ENCODE peak calls at places on chromosomes 7 and 10, in six cellular contexts. One of them, this sample, is unnamed.

GRCh38 chr10:60629332-60629731 is 148.9 kb upstream of the CDK1 start:
- DNase-seq in bronchial epithelial cell: no peak
- DNase-seq in lung: no peak
- DNase-seq in fibroblast of lung: no peak
- DNase-seq in body of pancreas: no peak
- DNase-seq in fibroblast of pulmonary artery: no peak
- DNase-seq in this sample: no peak

GRCh38 chr7:101099969-101100781 is 14.9 kb downstream of the TRIM56 start:
- DNase-seq in bronchial epithelial cell: peak
- DNase-seq in lung: peak
- DNase-seq in fibroblast of lung: peak
- DNase-seq in body of pancreas: peak
- DNase-seq in fibroblast of pulmonary artery: peak
- DNase-seq in this sample: peak

GRCh38 chr10:131560166-131560565 is 248.6 kb upstream of the TCERG1L start:
- DNase-seq in bronchial epithelial cell: no peak
- DNase-seq in lung: no peak
- DNase-seq in fibroblast of lung: no peak
- DNase-seq in body of pancreas: no peak
- DNase-seq in fibroblast of pulmonary artery: no peak
- DNase-seq in this sample: no peak

GRCh38 chr10:113644185-113645120 is 19.4 kb downstream of the NRAP start:
- DNase-seq in bronchial epithelial cell: peak
- DNase-seq in lung: no peak
- DNase-seq in fibroblast of lung: peak
- DNase-seq in body of pancreas: no peak
- DNase-seq in fibroblast of pulmonary artery: peak
- DNase-seq in this sample: peak

GRCh38 chr10:132826524-132827422 is 40.8 kb upstream of the NKX6-2 start:
- DNase-seq in bronchial epithelial cell: no peak
- DNase-seq in lung: no peak
- DNase-seq in fibroblast of lung: no peak
- DNase-seq in body of pancreas: no peak
- DNase-seq in fibroblast of pulmonary artery: no peak
- DNase-seq in this sample: no peak

GRCh38 chr7:135249901-135250300 is 16.3 kb downstream of the STRA8 start:
- DNase-seq in bronchial epithelial cell: no peak
- DNase-seq in lung: no peak
- DNase-seq in fibroblast of lung: no peak
- DNase-seq in body of pancreas: no peak
- DNase-seq in fibroblast of pulmonary artery: no peak
- DNase-seq in this sample: no peak

GRCh38 chr7:76071316-76072242 is 23.7 kb downstream of the MDH2 start:
- DNase-seq in bronchial epithelial cell: no peak
- DNase-seq in lung: no peak
- DNase-seq in fibroblast of lung: peak
- DNase-seq in body of pancreas: peak
- DNase-seq in fibroblast of pulmonary artery: peak
- DNase-seq in this sample: no peak

GRCh38 chr7:13979671-13980438 is 9.6 kb downstream of the ETV1 start:
- DNase-seq in bronchial epithelial cell: peak
- DNase-seq in lung: no peak
- DNase-seq in fibroblast of lung: peak
- DNase-seq in body of pancreas: no peak
- DNase-seq in fibroblast of pulmonary artery: peak
- DNase-seq in this sample: peak

GRCh38 chr10:29057712-29058426 is 231.0 kb upstream of the LYZL1 start:
- DNase-seq in bronchial epithelial cell: no peak
- DNase-seq in lung: no peak
- DNase-seq in fibroblast of lung: peak
- DNase-seq in body of pancreas: peak
- DNase-seq in fibroblast of pulmonary artery: peak
- DNase-seq in this sample: peak

GRCh38 chr10:24305551-24306506 is 96.9 kb downstream of the KIAA1217 start:
- DNase-seq in bronchial epithelial cell: no peak
- DNase-seq in lung: no peak
- DNase-seq in fibroblast of lung: peak
- DNase-seq in body of pancreas: no peak
- DNase-seq in fibroblast of pulmonary artery: peak
- DNase-seq in this sample: no peak

GRCh38 chr7:111137296-111138195 is 46.6 kb downstream of the LRRN3 start:
- DNase-seq in bronchial epithelial cell: peak
- DNase-seq in lung: no peak
- DNase-seq in fibroblast of lung: peak
- DNase-seq in body of pancreas: no peak
- DNase-seq in fibroblast of pulmonary artery: peak
- DNase-seq in this sample: peak

GRCh38 chr7:29289156-29290021 is 94.8 kb downstream of the CHN2 start:
- DNase-seq in bronchial epithelial cell: no peak
- DNase-seq in lung: no peak
- DNase-seq in fibroblast of lung: peak
- DNase-seq in body of pancreas: peak
- DNase-seq in fibroblast of pulmonary artery: peak
- DNase-seq in this sample: peak

GRCh38 chr7:1893025-1893424 is 222.9 kb downstream of the ELFN1 start:
- DNase-seq in bronchial epithelial cell: no peak
- DNase-seq in lung: no peak
- DNase-seq in fibroblast of lung: no peak
- DNase-seq in body of pancreas: no peak
- DNase-seq in fibroblast of pulmonary artery: no peak
- DNase-seq in this sample: no peak

GRCh38 chr7:136677456-136678365 is 190.7 kb upstream of the CHRM2 start:
- DNase-seq in bronchial epithelial cell: peak
- DNase-seq in lung: no peak
- DNase-seq in fibroblast of lung: peak
- DNase-seq in body of pancreas: no peak
- DNase-seq in fibroblast of pulmonary artery: peak
- DNase-seq in this sample: peak

GRCh38 chr7:28358423-28358868 is 53.9 kb upstream of the CREB5 start:
- DNase-seq in bronchial epithelial cell: peak
- DNase-seq in lung: no peak
- DNase-seq in fibroblast of lung: peak
- DNase-seq in body of pancreas: no peak
- DNase-seq in fibroblast of pulmonary artery: peak
- DNase-seq in this sample: peak

GRCh38 chr7:28348631-28349030 is 63.7 kb upstream of the CREB5 start:
- DNase-seq in bronchial epithelial cell: no peak
- DNase-seq in lung: no peak
- DNase-seq in fibroblast of lung: no peak
- DNase-seq in body of pancreas: peak
- DNase-seq in fibroblast of pulmonary artery: no peak
- DNase-seq in this sample: peak

GRCh38 chr10:32298066-32298812 is 48.7 kb downstream of the EPC1 start:
- DNase-seq in bronchial epithelial cell: peak
- DNase-seq in lung: no peak
- DNase-seq in fibroblast of lung: peak
- DNase-seq in body of pancreas: no peak
- DNase-seq in fibroblast of pulmonary artery: peak
- DNase-seq in this sample: peak

GRCh38 chr10:97673736-97674525 is 13.1 kb downstream of the AVPI1 start:
- DNase-seq in bronchial epithelial cell: peak
- DNase-seq in lung: no peak
- DNase-seq in fibroblast of lung: peak
- DNase-seq in body of pancreas: no peak
- DNase-seq in fibroblast of pulmonary artery: peak
- DNase-seq in this sample: peak

GRCh38 chr7:114086906-114087651 is 168.3 kb upstream of the PPP1R3A start:
- DNase-seq in bronchial epithelial cell: no peak
- DNase-seq in lung: no peak
- DNase-seq in fibroblast of lung: peak
- DNase-seq in body of pancreas: peak
- DNase-seq in fibroblast of pulmonary artery: peak
- DNase-seq in this sample: no peak

GRCh38 chr7:155276800-155277375 is 20.8 kb upstream of the INSIG1 start:
- DNase-seq in bronchial epithelial cell: no peak
- DNase-seq in lung: no peak
- DNase-seq in fibroblast of lung: no peak
- DNase-seq in body of pancreas: peak
- DNase-seq in fibroblast of pulmonary artery: no peak
- DNase-seq in this sample: no peak

GRCh38 chr7:51067757-51068156 is 248.9 kb downstream of the COBL start:
- DNase-seq in bronchial epithelial cell: peak
- DNase-seq in lung: peak
- DNase-seq in fibroblast of lung: peak
- DNase-seq in body of pancreas: peak
- DNase-seq in fibroblast of pulmonary artery: peak
- DNase-seq in this sample: peak

GRCh38 chr7:106772655-106773108 is 92.4 kb upstream of the PIK3CG start:
- DNase-seq in bronchial epithelial cell: peak
- DNase-seq in lung: no peak
- DNase-seq in fibroblast of lung: peak
- DNase-seq in body of pancreas: no peak
- DNase-seq in fibroblast of pulmonary artery: peak
- DNase-seq in this sample: peak

GRCh38 chr7:75650671-75651070 is 88.1 kb downstream of the HIP1 start:
- DNase-seq in bronchial epithelial cell: no peak
- DNase-seq in lung: peak
- DNase-seq in fibroblast of lung: no peak
- DNase-seq in body of pancreas: peak
- DNase-seq in fibroblast of pulmonary artery: no peak
- DNase-seq in this sample: no peak

GRCh38 chr10:102450374-102451104 is 804 bp downstream of the C10orf95 start:
- DNase-seq in bronchial epithelial cell: peak
- DNase-seq in lung: peak
- DNase-seq in fibroblast of lung: peak
- DNase-seq in body of pancreas: peak
- DNase-seq in fibroblast of pulmonary artery: peak
- DNase-seq in this sample: peak

GRCh38 chr7:27873981-27874957 is 134.3 kb downstream of the TAX1BP1 start:
- DNase-seq in bronchial epithelial cell: no peak
- DNase-seq in lung: peak
- DNase-seq in fibroblast of lung: peak
- DNase-seq in body of pancreas: peak
- DNase-seq in fibroblast of pulmonary artery: peak
- DNase-seq in this sample: peak

GRCh38 chr7:5643280-5643679 is 138.2 kb downstream of the RNF216 start:
- DNase-seq in bronchial epithelial cell: peak
- DNase-seq in lung: no peak
- DNase-seq in fibroblast of lung: no peak
- DNase-seq in body of pancreas: peak
- DNase-seq in fibroblast of pulmonary artery: peak
- DNase-seq in this sample: peak

GRCh38 chr10:113228570-113228969 is 278.5 kb downstream of the TCF7L2 start:
- DNase-seq in bronchial epithelial cell: no peak
- DNase-seq in lung: no peak
- DNase-seq in fibroblast of lung: peak
- DNase-seq in body of pancreas: no peak
- DNase-seq in fibroblast of pulmonary artery: peak
- DNase-seq in this sample: peak

GRCh38 chr7:121741896-121742295 is 131.1 kb upstream of the PTPRZ1 start:
- DNase-seq in bronchial epithelial cell: peak
- DNase-seq in lung: no peak
- DNase-seq in fibroblast of lung: no peak
- DNase-seq in body of pancreas: no peak
- DNase-seq in fibroblast of pulmonary artery: peak
- DNase-seq in this sample: peak

GRCh38 chr10:111142082-111142481 is 65.3 kb downstream of the ADRA2A start:
- DNase-seq in bronchial epithelial cell: no peak
- DNase-seq in lung: no peak
- DNase-seq in fibroblast of lung: no peak
- DNase-seq in body of pancreas: no peak
- DNase-seq in fibroblast of pulmonary artery: no peak
- DNase-seq in this sample: no peak
- TF ChIP-seq CTCF in bronchial epithelial cell: no peak
- TF ChIP-seq CTCF in lung: no peak
- TF ChIP-seq CTCF in fibroblast of lung: no peak
- TF ChIP-seq CTCF in body of pancreas: no peak
- TF ChIP-seq CTCF in fibroblast of pulmonary artery: no peak
- TF ChIP-seq CTCF in this sample: no peak

GRCh38 chr10:75401569-75402485 is at the start of gene ZNF503:
- DNase-seq in bronchial epithelial cell: peak
- DNase-seq in lung: peak
- DNase-seq in fibroblast of lung: peak
- DNase-seq in body of pancreas: peak
- DNase-seq in fibroblast of pulmonary artery: peak
- DNase-seq in this sample: peak
- TF ChIP-seq CTCF in bronchial epithelial cell: peak
- TF ChIP-seq CTCF in lung: no peak
- TF ChIP-seq CTCF in fibroblast of lung: peak
- TF ChIP-seq CTCF in body of pancreas: no peak
- TF ChIP-seq CTCF in fibroblast of pulmonary artery: peak
- TF ChIP-seq CTCF in this sample: no peak

GRCh38 chr10:124872681-124873080 is 69.2 kb upstream of the ZRANB1 start:
- DNase-seq in bronchial epithelial cell: no peak
- DNase-seq in lung: no peak
- DNase-seq in fibroblast of lung: no peak
- DNase-seq in body of pancreas: no peak
- DNase-seq in fibroblast of pulmonary artery: no peak
- DNase-seq in this sample: no peak

GRCh38 chr10:124878457-124878739 is 63.5 kb upstream of the ZRANB1 start:
- DNase-seq in bronchial epithelial cell: no peak
- DNase-seq in lung: no peak
- DNase-seq in fibroblast of lung: no peak
- DNase-seq in body of pancreas: no peak
- DNase-seq in fibroblast of pulmonary artery: no peak
- DNase-seq in this sample: no peak

GRCh38 chr10:124870854-124871425 is 69.3 kb downstream of the ABRAXAS2 start:
- DNase-seq in bronchial epithelial cell: no peak
- DNase-seq in lung: no peak
- DNase-seq in fibroblast of lung: no peak
- DNase-seq in body of pancreas: no peak
- DNase-seq in fibroblast of pulmonary artery: no peak
- DNase-seq in this sample: no peak

GRCh38 chr10:124879136-124879535 is 62.8 kb upstream of the ZRANB1 start:
- DNase-seq in bronchial epithelial cell: no peak
- DNase-seq in lung: no peak
- DNase-seq in fibroblast of lung: no peak
- DNase-seq in body of pancreas: no peak
- DNase-seq in fibroblast of pulmonary artery: no peak
- DNase-seq in this sample: no peak

GRCh38 chr10:124875596-124875995 is 66.3 kb upstream of the ZRANB1 start:
- DNase-seq in bronchial epithelial cell: peak
- DNase-seq in lung: no peak
- DNase-seq in fibroblast of lung: peak
- DNase-seq in body of pancreas: no peak
- DNase-seq in fibroblast of pulmonary artery: peak
- DNase-seq in this sample: peak
- TF ChIP-seq CTCF in bronchial epithelial cell: no peak
- TF ChIP-seq CTCF in lung: no peak
- TF ChIP-seq CTCF in fibroblast of lung: peak
- TF ChIP-seq CTCF in body of pancreas: no peak
- TF ChIP-seq CTCF in fibroblast of pulmonary artery: peak
- TF ChIP-seq CTCF in this sample: peak

DNA sequence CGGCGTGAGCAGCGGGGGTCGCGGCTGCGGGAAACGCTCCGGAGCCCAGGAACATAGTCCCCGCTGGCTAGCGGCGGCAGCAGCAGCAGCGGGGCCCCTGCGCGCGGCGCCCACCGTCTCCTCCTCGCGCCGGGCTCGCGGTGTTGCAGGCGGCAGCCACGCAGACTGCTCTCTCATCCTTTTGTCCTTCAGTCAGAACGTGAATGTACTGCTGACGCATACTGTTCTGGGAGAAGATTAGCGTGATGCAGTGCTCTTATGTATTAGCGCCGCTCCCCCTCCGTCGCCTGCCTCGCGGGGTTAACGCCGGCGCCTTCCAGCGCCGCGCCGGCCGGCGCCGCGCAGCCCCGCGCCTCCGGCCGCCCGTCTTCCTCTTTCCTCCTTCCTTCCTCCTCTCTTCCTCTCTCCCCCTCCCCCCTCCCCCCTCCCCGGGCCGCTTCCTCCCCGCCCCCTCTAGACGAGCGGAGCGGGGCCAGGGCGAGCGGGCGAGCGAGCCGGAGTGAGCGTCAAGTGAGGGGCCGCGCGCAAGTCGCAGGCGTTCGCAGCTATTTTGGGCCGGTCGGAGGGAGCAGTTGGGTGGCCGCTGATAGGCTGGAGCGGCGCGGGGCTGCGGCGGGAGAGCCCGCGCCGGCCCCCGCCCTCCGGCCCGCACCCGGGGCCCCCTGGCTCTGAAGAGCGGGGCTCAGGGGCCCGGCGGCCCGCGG is 816 bp upstream of the LRRC4 start:
- DNase-seq in bronchial epithelial cell: peak
- DNase-seq in lung: no peak
- DNase-seq in fibroblast of lung: peak
- DNase-seq in body of pancreas: peak
- DNase-seq in fibroblast of pulmonary artery: peak
- DNase-seq in this sample: no peak
- TF ChIP-seq CTCF in bronchial epithelial cell: peak
- TF ChIP-seq CTCF in lung: no peak
- TF ChIP-seq CTCF in fibroblast of lung: peak
- TF ChIP-seq CTCF in body of pancreas: no peak
- TF ChIP-seq CTCF in fibroblast of pulmonary artery: peak
- TF ChIP-seq CTCF in this sample: no peak